ENCODE peak calls at places on chromosomes 4 and X, in five cellular contexts. One of them, this sample, is unnamed.
A peak's percentile ranks its signal among the peaks of the same experiment; 100 is the strongest.

GRCh38 chrX:53594354-53594753 is 92.2 kb downstream of the HUWE1 start:
- DNase-seq in stomach: no peak
- DNase-seq in mammary epithelial cell: no peak
- DNase-seq in psoas muscle: no peak
- DNase-seq in left ventricle myocardium inferior: no peak
- DNase-seq in this sample: no peak

GRCh38 chr4:184420881-184421416 is 53.4 kb downstream of the IRF2 start:
- DNase-seq in stomach: no peak
- DNase-seq in mammary epithelial cell: no peak
- DNase-seq in psoas muscle: no peak
- DNase-seq in left ventricle myocardium inferior: no peak
- DNase-seq in this sample: no peak

GRCh38 chr4:104967034-104967401 is 179.7 kb upstream of the TET2 start:
- DNase-seq in stomach: no peak
- DNase-seq in mammary epithelial cell: peak; percentile 40
- DNase-seq in psoas muscle: no peak
- DNase-seq in left ventricle myocardium inferior: no peak
- DNase-seq in this sample: peak; percentile 73

GRCh38 chrX:9459349-9459748 is 5.5 kb upstream of the TBL1X start:
- DNase-seq in stomach: no peak
- DNase-seq in mammary epithelial cell: no peak
- DNase-seq in psoas muscle: no peak
- DNase-seq in left ventricle myocardium inferior: no peak
- DNase-seq in this sample: no peak

GRCh38 chr4:22063613-22064012 is 115.0 kb upstream of the KCNIP4 start:
- DNase-seq in stomach: no peak
- DNase-seq in mammary epithelial cell: no peak
- DNase-seq in psoas muscle: no peak
- DNase-seq in left ventricle myocardium inferior: no peak
- DNase-seq in this sample: no peak

GRCh38 chr4:17103231-17103630 is 204.8 kb upstream of the LDB2 start:
- DNase-seq in stomach: no peak
- DNase-seq in mammary epithelial cell: no peak
- DNase-seq in psoas muscle: no peak
- DNase-seq in left ventricle myocardium inferior: no peak
- DNase-seq in this sample: no peak

GRCh38 chr4:142585411-142585810 is 260.7 kb downstream of the INPP4B start:
- DNase-seq in stomach: no peak
- DNase-seq in mammary epithelial cell: peak; percentile 11
- DNase-seq in psoas muscle: no peak
- DNase-seq in left ventricle myocardium inferior: no peak
- DNase-seq in this sample: no peak

GRCh38 chr4:5217411-5217810 is 166.1 kb downstream of the STK32B start:
- DNase-seq in stomach: no peak
- DNase-seq in mammary epithelial cell: no peak
- DNase-seq in psoas muscle: no peak
- DNase-seq in left ventricle myocardium inferior: no peak
- DNase-seq in this sample: no peak

GRCh38 chrX:51614353-51614752 is 4.4 kb downstream of the CENPVL3 start:
- DNase-seq in stomach: no peak
- DNase-seq in mammary epithelial cell: peak; percentile 14
- DNase-seq in psoas muscle: no peak
- DNase-seq in left ventricle myocardium inferior: no peak
- DNase-seq in this sample: no peak

GRCh38 chr4:155952546-155952945 is 1.1 kb downstream of the CTSO start:
- DNase-seq in stomach: no peak
- DNase-seq in mammary epithelial cell: no peak
- DNase-seq in psoas muscle: no peak
- DNase-seq in left ventricle myocardium inferior: no peak
- DNase-seq in this sample: no peak

GRCh38 chrX:9456250-9457074 is 8.4 kb upstream of the TBL1X start:
- DNase-seq in stomach: no peak
- DNase-seq in mammary epithelial cell: no peak
- DNase-seq in psoas muscle: no peak
- DNase-seq in left ventricle myocardium inferior: no peak
- DNase-seq in this sample: no peak

GRCh38 chr4:86975927-86976326 is 41.1 kb downstream of the AFF1 start:
- DNase-seq in stomach: no peak
- DNase-seq in mammary epithelial cell: no peak
- DNase-seq in psoas muscle: no peak
- DNase-seq in left ventricle myocardium inferior: no peak
- DNase-seq in this sample: peak; percentile 49

GRCh38 chr4:1550122-1551070 is 133.7 kb downstream of the FAM53A start:
- DNase-seq in stomach: no peak
- DNase-seq in mammary epithelial cell: no peak
- DNase-seq in psoas muscle: peak; percentile 8
- DNase-seq in left ventricle myocardium inferior: no peak
- DNase-seq in this sample: no peak

GRCh38 chr4:155742310-155743015 is 16.4 kb upstream of the GUCY1B1 start:
- DNase-seq in stomach: no peak
- DNase-seq in mammary epithelial cell: no peak
- DNase-seq in psoas muscle: no peak
- DNase-seq in left ventricle myocardium inferior: no peak
- DNase-seq in this sample: no peak

GRCh38 chr4:118557298-118557851 is 127.8 kb upstream of the METTL14 start:
- DNase-seq in stomach: no peak
- DNase-seq in mammary epithelial cell: peak; percentile 83
- DNase-seq in psoas muscle: no peak
- DNase-seq in left ventricle myocardium inferior: no peak
- DNase-seq in this sample: no peak

GRCh38 chr4:12203945-12204344 is 775.3 kb upstream of the HS3ST1 start:
- DNase-seq in stomach: no peak
- DNase-seq in mammary epithelial cell: no peak
- DNase-seq in psoas muscle: no peak
- DNase-seq in left ventricle myocardium inferior: no peak
- DNase-seq in this sample: no peak

GRCh38 chr4:22485751-22486150 is 30.1 kb downstream of the ADGRA3 start:
- DNase-seq in stomach: no peak
- DNase-seq in mammary epithelial cell: peak; percentile 46
- DNase-seq in psoas muscle: no peak
- DNase-seq in left ventricle myocardium inferior: no peak
- DNase-seq in this sample: no peak

GRCh38 chr4:6347511-6348045 is 77.9 kb downstream of the WFS1 start:
- DNase-seq in stomach: no peak
- DNase-seq in mammary epithelial cell: no peak
- DNase-seq in psoas muscle: no peak
- DNase-seq in left ventricle myocardium inferior: no peak
- DNase-seq in this sample: no peak

GRCh38 chrX:155768036-155768769 is 112.9 kb upstream of the VAMP7 start:
- DNase-seq in stomach: no peak
- DNase-seq in mammary epithelial cell: peak; percentile 48
- DNase-seq in psoas muscle: peak; percentile 27
- DNase-seq in left ventricle myocardium inferior: no peak
- DNase-seq in this sample: no peak
- H3K27ac ChIP-seq in stomach: no peak overlapping the region
- H3K27ac ChIP-seq in mammary epithelial cell: no peak overlapping the region
- H3K27ac ChIP-seq in psoas muscle: no peak overlapping the region
- H3K27ac ChIP-seq in left ventricle myocardium inferior: no peak overlapping the region
- H3K27ac ChIP-seq in this sample: no peak overlapping the region

GRCh38 chr4:108920688-108921087 is 157.8 kb upstream of the ETNPPL start:
- DNase-seq in stomach: no peak
- DNase-seq in mammary epithelial cell: no peak
- DNase-seq in psoas muscle: no peak
- DNase-seq in left ventricle myocardium inferior: no peak
- DNase-seq in this sample: no peak

GRCh38 chr4:108926058-108926457 is 163.2 kb upstream of the ETNPPL start:
- DNase-seq in stomach: no peak
- DNase-seq in mammary epithelial cell: no peak
- DNase-seq in psoas muscle: no peak
- DNase-seq in left ventricle myocardium inferior: no peak
- DNase-seq in this sample: no peak

GRCh38 chr4:108917255-108917654 is 154.4 kb upstream of the ETNPPL start:
- DNase-seq in stomach: no peak
- DNase-seq in mammary epithelial cell: no peak
- DNase-seq in psoas muscle: no peak
- DNase-seq in left ventricle myocardium inferior: no peak
- DNase-seq in this sample: no peak

GRCh38 chr4:108919229-108919893 is 156.5 kb upstream of the ETNPPL start:
- DNase-seq in stomach: no peak
- DNase-seq in mammary epithelial cell: no peak
- DNase-seq in psoas muscle: no peak
- DNase-seq in left ventricle myocardium inferior: no peak
- DNase-seq in this sample: no peak

DNA sequence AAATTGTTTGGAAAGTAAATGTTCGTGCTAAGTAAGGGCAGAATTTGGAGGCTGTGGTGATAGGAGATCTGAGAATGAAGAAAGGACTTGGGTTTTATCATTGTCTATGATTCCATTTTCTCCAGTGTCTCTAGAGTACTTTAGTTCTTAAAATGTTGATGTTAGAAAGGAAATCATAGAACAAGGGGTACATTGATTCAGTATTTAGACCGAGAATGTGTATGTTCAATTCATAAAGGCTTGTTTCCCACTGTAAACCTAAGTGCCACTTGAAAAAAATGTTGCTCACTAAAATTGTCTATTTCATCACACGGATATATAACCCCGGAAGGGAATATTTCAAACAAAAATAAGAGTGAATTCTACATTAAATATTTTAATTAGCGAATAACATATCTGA is 159.3 kb upstream of the ETNPPL start:
- DNase-seq in stomach: no peak
- DNase-seq in mammary epithelial cell: no peak
- DNase-seq in psoas muscle: no peak
- DNase-seq in left ventricle myocardium inferior: no peak
- DNase-seq in this sample: no peak
- H3K4me1 ChIP-seq in stomach: no peaks in the 10 kb centered on the region
- H3K4me1 ChIP-seq in mammary epithelial cell: no peaks in the 10 kb centered on the region
- H3K4me1 ChIP-seq in psoas muscle: peaks cover 23% of the 10 kb centered on the region
- H3K4me1 ChIP-seq in left ventricle myocardium inferior: peaks cover 11% of the 10 kb centered on the region
- H3K4me1 ChIP-seq in this sample: no peaks in the 10 kb centered on the region

GRCh38 chrX:11265352-11265751 is 27.9 kb upstream of the AMELX start:
- DNase-seq in stomach: no peak
- DNase-seq in mammary epithelial cell: no peak
- DNase-seq in psoas muscle: no peak
- DNase-seq in left ventricle myocardium inferior: no peak
- DNase-seq in this sample: no peak
- H3K4me3 ChIP-seq in stomach: no peak overlapping the region
- H3K4me3 ChIP-seq in mammary epithelial cell: no peak overlapping the region
- H3K4me3 ChIP-seq in psoas muscle: peak overlapping the region; percentile 41
- H3K4me3 ChIP-seq in left ventricle myocardium inferior: peak overlapping the region; percentile 44
- H3K4me3 ChIP-seq in this sample: no peak overlapping the region

GRCh38 chr4:7651461-7651921 is 216.8 kb upstream of the PSAPL1 start:
- DNase-seq in stomach: no peak
- DNase-seq in mammary epithelial cell: peak; percentile 75
- DNase-seq in psoas muscle: peak; percentile 67
- DNase-seq in left ventricle myocardium inferior: no peak
- DNase-seq in this sample: no peak

GRCh38 chr4:7652906-7653305 is 218.2 kb upstream of the PSAPL1 start:
- DNase-seq in stomach: no peak
- DNase-seq in mammary epithelial cell: no peak
- DNase-seq in psoas muscle: no peak
- DNase-seq in left ventricle myocardium inferior: no peak
- DNase-seq in this sample: no peak

GRCh38 chr4:7650606-7651400 is 216.1 kb upstream of the PSAPL1 start:
- DNase-seq in stomach: no peak
- DNase-seq in mammary epithelial cell: peak; percentile 25
- DNase-seq in psoas muscle: no peak
- DNase-seq in left ventricle myocardium inferior: no peak
- DNase-seq in this sample: no peak

GRCh38 chr4:7652451-7652871 is 217.7 kb upstream of the PSAPL1 start:
- DNase-seq in stomach: no peak
- DNase-seq in mammary epithelial cell: no peak
- DNase-seq in psoas muscle: no peak
- DNase-seq in left ventricle myocardium inferior: no peak
- DNase-seq in this sample: no peak

GRCh38 chr4:7652006-7652405 is 217.3 kb upstream of the PSAPL1 start:
- DNase-seq in stomach: no peak
- DNase-seq in mammary epithelial cell: no peak
- DNase-seq in psoas muscle: no peak
- DNase-seq in left ventricle myocardium inferior: no peak
- DNase-seq in this sample: no peak
- H3K27ac ChIP-seq in stomach: no peak overlapping the region
- H3K27ac ChIP-seq in mammary epithelial cell: peak overlapping the region; percentile 97
- H3K27ac ChIP-seq in psoas muscle: no peak overlapping the region
- H3K27ac ChIP-seq in left ventricle myocardium inferior: no peak overlapping the region
- H3K27ac ChIP-seq in this sample: no peak overlapping the region

GRCh38 chrX:84717344-84717743 is 215.1 kb upstream of the HDX start:
- DNase-seq in stomach: no peak
- DNase-seq in mammary epithelial cell: no peak
- DNase-seq in psoas muscle: no peak
- DNase-seq in left ventricle myocardium inferior: no peak
- DNase-seq in this sample: no peak

GRCh38 chrX:84724576-84724975 is 222.3 kb upstream of the HDX start:
- DNase-seq in stomach: no peak
- DNase-seq in mammary epithelial cell: no peak
- DNase-seq in psoas muscle: no peak
- DNase-seq in left ventricle myocardium inferior: no peak
- DNase-seq in this sample: no peak

GRCh38 chrX:84721416-84721815 is 219.2 kb upstream of the HDX start:
- DNase-seq in stomach: no peak
- DNase-seq in mammary epithelial cell: no peak
- DNase-seq in psoas muscle: no peak
- DNase-seq in left ventricle myocardium inferior: no peak
- DNase-seq in this sample: no peak
- H3K4me1 ChIP-seq in stomach: no peaks in the 10 kb centered on the region
- H3K4me1 ChIP-seq in mammary epithelial cell: no peaks in the 10 kb centered on the region
- H3K4me1 ChIP-seq in psoas muscle: no peaks in the 10 kb centered on the region
- H3K4me1 ChIP-seq in left ventricle myocardium inferior: no peaks in the 10 kb centered on the region
- H3K4me1 ChIP-seq in this sample: no peaks in the 10 kb centered on the region

DNA sequence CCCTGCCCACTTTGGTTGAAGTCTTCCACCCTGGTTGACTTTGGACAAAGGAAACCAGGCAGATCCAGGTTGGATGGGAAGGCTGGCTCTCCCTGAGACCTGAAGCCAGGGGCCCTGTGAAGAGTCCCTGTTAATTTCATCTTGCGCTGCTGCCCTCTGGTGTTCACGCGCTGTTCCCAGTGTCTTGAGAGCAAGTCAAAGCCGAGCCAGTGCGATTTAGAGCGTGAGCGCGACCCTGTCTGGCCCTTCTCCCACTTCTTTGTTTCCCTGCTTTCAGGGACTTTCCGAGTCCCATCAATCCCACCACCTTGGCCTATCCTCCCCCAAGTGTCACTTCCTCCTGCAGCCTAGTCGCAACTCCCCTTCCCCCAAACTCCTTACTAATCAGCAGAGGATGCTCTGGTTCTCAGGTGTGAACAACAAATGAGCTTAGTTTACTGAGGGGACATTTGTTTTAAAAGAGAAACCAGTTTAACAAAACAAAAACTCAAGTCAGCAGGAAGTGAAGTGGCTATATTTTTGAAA is 25.8 kb upstream of the CHRNA9 start:
- DNase-seq in stomach: peak; percentile 95
- DNase-seq in mammary epithelial cell: peak; percentile 74
- DNase-seq in psoas muscle: peak; percentile 85
- DNase-seq in left ventricle myocardium inferior: peak; percentile 84
- DNase-seq in this sample: peak; percentile 94
- H3K4me3 ChIP-seq in stomach: no peak overlapping the region
- H3K4me3 ChIP-seq in mammary epithelial cell: peak overlapping the region; percentile 29
- H3K4me3 ChIP-seq in psoas muscle: no peak overlapping the region
- H3K4me3 ChIP-seq in left ventricle myocardium inferior: no peak overlapping the region
- H3K4me3 ChIP-seq in this sample: no peak overlapping the region